ENCODE peak calls at places on chromosomes 12 and 14, in five cellular contexts. W, X, I, U and Q are unnamed samples.

GRCh38 chr14:32298346-32298745 is 30.8 kb upstream of the AKAP6 start:
- DNase-seq in X (peak; percentile 11), U (no peak), W (no peak), I (no peak), Q (no peak)

GRCh38 chr12:10722905-10723866 is at the start of gene YBX3:
- DNase-seq in U (peak; percentile 92), W (peak; percentile 33), I (peak; percentile 93), X (peak; percentile 81), Q (peak; percentile 37)

GRCh38 chr12:90090929-90091651 is 382.5 kb upstream of the ATP2B1 start:
- DNase-seq in I (peak; percentile 48), X (peak; percentile 92), U (no peak), W (peak; percentile 84), Q (peak; percentile 92)

GRCh38 chr12:75913502-75914110 is 118.0 kb downstream of the PHLDA1 start:
- DNase-seq in I (no peak), W (no peak), U (peak; percentile 50), X (no peak), Q (no peak)

GRCh38 chr14:70254476-70254961 is 65.8 kb upstream of the SLC8A3 start:
- DNase-seq in I (no peak), U (no peak), X (peak; percentile 6), W (no peak), Q (no peak)

GRCh38 chr12:133038310-133038709 is 1.0 kb downstream of the ZNF84 start:
- DNase-seq in W (no peak), I (no peak), U (no peak), X (no peak), Q (no peak)

GRCh38 chr12:102642199-102642598 is 161.8 kb upstream of the IGF1 start:
- DNase-seq in X (peak; percentile 68), W (no peak), U (no peak), I (no peak), Q (peak; percentile 31)

GRCh38 chr14:55686713-55687112 is 106.7 kb downstream of the KTN1 start:
- DNase-seq in U (no peak), W (no peak), X (no peak), I (no peak), Q (no peak)

GRCh38 chr12:120658286-120659150 is 18.1 kb downstream of the CABP1 start:
- DNase-seq in W (no peak), U (no peak), I (no peak), X (no peak), Q (no peak)

GRCh38 chr14:100692859-100693558 is 33.7 kb upstream of the DLK1 start:
- DNase-seq in U (no peak), W (peak; percentile 52), X (peak; percentile 78), I (no peak), Q (peak; percentile 61)

GRCh38 chr14:104184911-104185499 is 46.6 kb downstream of the KIF26A start:
- DNase-seq in U (peak; percentile 74), X (no peak), I (no peak), W (no peak), Q (no peak)

GRCh38 chr12:44143170-44143569 is 307.3 kb downstream of the TMEM117 start:
- DNase-seq in X (no peak), U (no peak), I (no peak), W (no peak), Q (no peak)

GRCh38 chr12:14970467-14970866 is 2.4 kb upstream of the PDE6H start:
- DNase-seq in X (no peak), U (no peak), W (no peak), I (no peak), Q (no peak)

GRCh38 chr12:54937929-54938328 is 46.6 kb downstream of the TESPA1 start:
- DNase-seq in I (no peak), X (no peak), W (no peak), U (no peak), Q (no peak)

GRCh38 chr12:118816296-118816695 is 165.0 kb upstream of the SRRM4 start:
- DNase-seq in U (no peak), X (no peak), I (no peak), W (no peak), Q (no peak)

GRCh38 chr12:60257063-60257462 is 661.2 kb downstream of the SLC16A7 start:
- DNase-seq in X (peak; percentile 56), I (no peak), U (no peak), W (peak; percentile 67), Q (peak; percentile 41)

GRCh38 chr12:47111392-47111778 is 31.6 kb upstream of the AMIGO2 start:
- DNase-seq in U (no peak), X (no peak), I (no peak), W (no peak), Q (no peak)

GRCh38 chr14:105029402-105029801 is 8.5 kb upstream of the CDCA4 start:
- DNase-seq in I (no peak), W (no peak), X (no peak), U (no peak), Q (no peak)

GRCh38 chr14:55052259-55052930 is 948 bp downstream of the MAPK1IP1L start:
- DNase-seq in I (no peak), X (peak; percentile 37), U (no peak), W (no peak), Q (no peak)

GRCh38 chr12:30796508-30796780 is 41.7 kb upstream of the CAPRIN2 start:
- DNase-seq in I (no peak), U (no peak), W (no peak), X (peak; percentile 46), Q (no peak)

GRCh38 chr12:128365831-128366231 is 98.9 kb downstream of the TMEM132C start:
- DNase-seq in U (no peak), X (no peak), I (no peak), W (no peak), Q (no peak)
- H3K4me3 ChIP-seq in U (peak overlapping the region; percentile 23), X (no peak overlapping the region), I (peak overlapping the region; percentile 41), W (peak overlapping the region; percentile 5), Q (no peak overlapping the region)

GRCh38 chr12:93442411-93443340 is 929 bp upstream of the UBE2N start:
- DNase-seq in U (no peak), I (no peak), W (no peak), X (no peak), Q (no peak)
- TF ChIP-seq CTCF in U (no peak), I (no peak), W (no peak), X (no peak), Q (no peak)

DNA sequence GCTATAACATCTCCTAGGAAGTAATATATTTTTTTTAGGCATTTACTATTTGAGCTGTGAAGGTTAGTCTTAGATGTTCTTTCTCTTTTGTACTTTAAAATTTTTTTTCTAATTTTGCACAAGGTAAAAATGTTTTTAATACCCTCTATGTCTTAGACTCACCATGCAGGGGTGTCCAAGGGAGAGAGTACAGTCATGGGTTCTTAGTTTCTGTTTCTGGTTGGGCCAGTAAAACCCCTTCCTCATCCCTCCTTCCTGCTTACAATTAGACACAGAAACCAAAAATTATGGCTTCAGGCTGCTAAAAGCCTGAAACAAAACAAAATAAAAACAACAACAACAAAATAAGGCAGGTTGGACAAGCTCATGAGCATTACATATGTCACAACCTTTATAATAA is 193.0 kb downstream of the SYT1 start:
- DNase-seq in X (no peak), U (no peak), I (no peak), W (no peak), Q (no peak)
- H3K4me3 ChIP-seq in X (no peak overlapping the region), U (no peak overlapping the region), I (no peak overlapping the region), W (no peak overlapping the region), Q (no peak overlapping the region)

GRCh38 chr14:63362305-63362914 is 43.7 kb upstream of the GPHB5 start:
- DNase-seq in I (no peak), X (no peak), U (no peak), W (no peak), Q (no peak)

GRCh38 chr14:63357841-63358240 is 39.1 kb upstream of the GPHB5 start:
- DNase-seq in X (no peak), I (no peak), U (no peak), W (no peak), Q (no peak)

DNA sequence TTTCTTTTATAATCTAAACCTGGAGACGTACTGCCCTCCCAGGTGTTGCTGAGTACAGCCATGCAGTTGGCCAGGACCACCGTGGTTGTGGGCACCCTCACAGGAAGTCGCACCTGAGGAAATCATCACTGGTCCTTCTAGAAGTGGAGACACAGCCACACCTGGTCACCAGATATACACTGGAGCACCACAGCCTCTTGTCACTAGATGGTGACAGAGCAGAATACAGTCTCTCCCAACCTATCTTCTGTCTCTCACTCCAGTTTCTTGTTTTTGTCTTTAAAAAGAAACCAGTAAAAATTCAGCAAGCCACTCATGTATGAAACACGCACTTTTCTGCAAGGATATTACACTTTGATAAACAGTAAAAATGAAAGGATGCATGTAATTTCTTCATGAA is 43.1 kb upstream of the GPHB5 start:
- DNase-seq in X (no peak), W (no peak), U (no peak), I (no peak), Q (no peak)
- TF ChIP-seq CTCF in X (no peak), W (no peak), U (no peak), I (no peak), Q (no peak)

GRCh38 chr14:52703664-52704063 is 3.3 kb upstream of the PSMC6 start:
- DNase-seq in W (no peak), U (no peak), X (no peak), I (no peak), Q (no peak)

GRCh38 chr14:52701223-52701622 is 5.8 kb upstream of the PSMC6 start:
- DNase-seq in X (no peak), W (no peak), U (no peak), I (no peak), Q (no peak)

GRCh38 chr14:52700701-52701172 is 5.4 kb upstream of the ERO1A start:
- DNase-seq in U (no peak), X (no peak), W (no peak), I (no peak), Q (no peak)

GRCh38 chr14:52706286-52706685 is 714 bp upstream of the PSMC6 start:
- DNase-seq in I (no peak), U (no peak), X (no peak), W (no peak), Q (no peak)

DNA sequence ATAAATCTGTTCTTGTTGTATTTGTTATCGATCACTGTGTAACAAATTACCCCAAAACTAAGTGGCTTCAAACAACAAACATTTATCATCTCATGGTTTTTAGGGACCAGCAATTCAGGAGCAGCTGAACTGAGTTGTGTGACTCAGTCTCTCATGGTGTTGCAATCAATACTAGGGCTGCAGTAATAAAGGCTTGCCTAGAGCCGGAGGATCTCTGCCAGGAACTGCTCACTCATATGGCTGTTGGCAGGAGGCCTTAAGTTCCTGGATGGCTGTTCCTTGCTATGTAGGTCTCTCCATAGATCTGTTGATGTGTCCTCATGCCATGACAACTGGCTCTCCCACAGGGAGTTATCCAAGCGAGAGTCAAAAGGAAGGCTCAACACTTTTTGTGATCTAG is 3.8 kb upstream of the PSMC6 start:
- DNase-seq in W (peak; percentile 87), U (no peak), X (peak; percentile 96), I (no peak), Q (peak; percentile 90)
- H3K4me3 ChIP-seq in W (no peak overlapping the region), U (no peak overlapping the region), X (no peak overlapping the region), I (no peak overlapping the region), Q (no peak overlapping the region)

GRCh38 chr14:47442206-47442605 is 233.2 kb downstream of the MDGA2 start:
- DNase-seq in I (no peak), X (no peak), U (peak; percentile 5), W (peak; percentile 2), Q (no peak)
- TF ChIP-seq CTCF in I (no peak), X (no peak), U (peak; percentile 8), W (peak; percentile 27), Q (no peak)

DNA sequence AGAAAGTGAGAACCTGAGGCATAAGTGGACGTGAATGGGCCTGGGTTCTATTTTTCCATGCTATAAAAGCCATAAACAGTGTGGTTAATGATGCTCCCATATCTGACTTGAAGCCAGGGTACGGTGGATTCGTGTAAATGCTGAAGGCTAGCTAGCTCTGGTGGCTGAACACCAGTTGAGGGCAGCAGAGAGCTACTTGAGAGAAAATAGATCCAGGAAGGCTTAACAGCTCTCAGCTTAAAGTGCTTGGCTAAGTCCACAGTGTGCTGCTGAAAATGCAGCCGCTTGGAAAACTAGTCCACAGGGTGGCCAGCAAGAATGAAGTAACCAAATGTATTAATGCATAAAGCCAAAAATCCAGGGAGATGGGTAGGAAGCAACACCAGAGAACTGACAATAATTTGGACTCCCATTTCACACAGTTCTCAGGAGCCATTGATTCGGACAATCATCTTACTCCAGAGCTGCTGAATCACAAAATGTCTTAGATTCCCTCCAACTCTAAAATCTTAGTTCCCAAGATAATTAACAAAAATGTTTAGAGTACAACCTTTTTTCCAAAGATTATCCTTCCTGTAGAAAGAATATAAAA is 15.0 kb upstream of the FOXG1 start:
- DNase-seq in I (no peak), X (peak; percentile 55), W (peak; percentile 66), U (no peak), Q (peak; percentile 11)
- H3K4me3 ChIP-seq in I (no peak overlapping the region), X (no peak overlapping the region), W (no peak overlapping the region), U (no peak overlapping the region), Q (no peak overlapping the region)